ENCODE peak calls at places on chromosomes 3 and 15, in nine cellular contexts. One of them, this sample, is unnamed.

GRCh38 chr3:65449841-65450416 is 588.8 kb downstream of the MAGI1 start:
- DNase-seq in sigmoid colon: no peak
- DNase-seq in DMS153: no peak
- DNase-seq in B cell: no peak
- DNase-seq in mucosa of gallbladder: no peak
- DNase-seq in naive thymus-derived CD4-positive, alpha-beta T cell: no peak
- DNase-seq in KG1: no peak
- DNase-seq in NCI-H748 treated with DMSO at 0.1 percent for 48 hours: no peak
- DNase-seq in T-helper 17 cell: no peak
- DNase-seq in this sample: no peak

GRCh38 chr15:99210334-99210733 is 39.0 kb downstream of the TTC23 start:
- DNase-seq in sigmoid colon: peak
- DNase-seq in DMS153: no peak
- DNase-seq in B cell: no peak
- DNase-seq in mucosa of gallbladder: no peak
- DNase-seq in naive thymus-derived CD4-positive, alpha-beta T cell: no peak
- DNase-seq in KG1: no peak
- DNase-seq in NCI-H748 treated with DMSO at 0.1 percent for 48 hours: no peak
- DNase-seq in T-helper 17 cell: no peak
- DNase-seq in this sample: no peak

GRCh38 chr3:83934208-83935150 is 1024.3 kb upstream of the CADM2 start:
- DNase-seq in sigmoid colon: no peak
- DNase-seq in DMS153: peak
- DNase-seq in B cell: no peak
- DNase-seq in mucosa of gallbladder: no peak
- DNase-seq in naive thymus-derived CD4-positive, alpha-beta T cell: no peak
- DNase-seq in KG1: peak
- DNase-seq in NCI-H748 treated with DMSO at 0.1 percent for 48 hours: peak
- DNase-seq in T-helper 17 cell: no peak
- DNase-seq in this sample: no peak

GRCh38 chr3:169085827-169086226 is 577.7 kb downstream of the MECOM start:
- DNase-seq in sigmoid colon: no peak
- DNase-seq in DMS153: no peak
- DNase-seq in B cell: no peak
- DNase-seq in mucosa of gallbladder: no peak
- DNase-seq in naive thymus-derived CD4-positive, alpha-beta T cell: no peak
- DNase-seq in KG1: no peak
- DNase-seq in NCI-H748 treated with DMSO at 0.1 percent for 48 hours: no peak
- DNase-seq in T-helper 17 cell: no peak
- DNase-seq in this sample: peak

GRCh38 chr15:80709542-80709941 is 14.4 kb downstream of the ABHD17C start:
- DNase-seq in sigmoid colon: no peak
- DNase-seq in DMS153: peak
- DNase-seq in B cell: no peak
- DNase-seq in mucosa of gallbladder: peak
- DNase-seq in naive thymus-derived CD4-positive, alpha-beta T cell: no peak
- DNase-seq in KG1: no peak
- DNase-seq in NCI-H748 treated with DMSO at 0.1 percent for 48 hours: peak
- DNase-seq in T-helper 17 cell: no peak
- DNase-seq in this sample: no peak

GRCh38 chr15:76625267-76625666 is 279.9 kb downstream of the SCAPER start:
- DNase-seq in sigmoid colon: no peak
- DNase-seq in DMS153: no peak
- DNase-seq in B cell: no peak
- DNase-seq in mucosa of gallbladder: no peak
- DNase-seq in naive thymus-derived CD4-positive, alpha-beta T cell: no peak
- DNase-seq in KG1: no peak
- DNase-seq in NCI-H748 treated with DMSO at 0.1 percent for 48 hours: no peak
- DNase-seq in T-helper 17 cell: no peak
- DNase-seq in this sample: no peak

GRCh38 chr3:183448369-183449128 is 20.1 kb upstream of the MCF2L2 start:
- DNase-seq in sigmoid colon: no peak
- DNase-seq in DMS153: no peak
- DNase-seq in B cell: no peak
- DNase-seq in mucosa of gallbladder: no peak
- DNase-seq in naive thymus-derived CD4-positive, alpha-beta T cell: no peak
- DNase-seq in KG1: no peak
- DNase-seq in NCI-H748 treated with DMSO at 0.1 percent for 48 hours: no peak
- DNase-seq in T-helper 17 cell: no peak
- DNase-seq in this sample: no peak

GRCh38 chr3:103085465-103085864 is 650.6 kb downstream of the ZPLD1 start:
- DNase-seq in sigmoid colon: no peak
- DNase-seq in DMS153: no peak
- DNase-seq in B cell: no peak
- DNase-seq in mucosa of gallbladder: peak
- DNase-seq in naive thymus-derived CD4-positive, alpha-beta T cell: no peak
- DNase-seq in KG1: no peak
- DNase-seq in NCI-H748 treated with DMSO at 0.1 percent for 48 hours: no peak
- DNase-seq in T-helper 17 cell: no peak
- DNase-seq in this sample: no peak

GRCh38 chr3:153595186-153595815 is 433.3 kb downstream of the RAP2B start:
- DNase-seq in sigmoid colon: no peak
- DNase-seq in DMS153: no peak
- DNase-seq in B cell: no peak
- DNase-seq in mucosa of gallbladder: no peak
- DNase-seq in naive thymus-derived CD4-positive, alpha-beta T cell: peak
- DNase-seq in KG1: no peak
- DNase-seq in NCI-H748 treated with DMSO at 0.1 percent for 48 hours: peak
- DNase-seq in T-helper 17 cell: no peak
- DNase-seq in this sample: peak

GRCh38 chr3:51353566-51354140 is 31.4 kb upstream of the MANF start:
- DNase-seq in sigmoid colon: peak
- DNase-seq in DMS153: no peak
- DNase-seq in B cell: no peak
- DNase-seq in mucosa of gallbladder: no peak
- DNase-seq in naive thymus-derived CD4-positive, alpha-beta T cell: no peak
- DNase-seq in KG1: no peak
- DNase-seq in NCI-H748 treated with DMSO at 0.1 percent for 48 hours: no peak
- DNase-seq in T-helper 17 cell: no peak
- DNase-seq in this sample: no peak

GRCh38 chr15:29268706-29269484 is 727 bp downstream of the NSMCE3 start:
- DNase-seq in sigmoid colon: peak
- DNase-seq in DMS153: no peak
- DNase-seq in B cell: peak
- DNase-seq in mucosa of gallbladder: peak
- DNase-seq in naive thymus-derived CD4-positive, alpha-beta T cell: no peak
- DNase-seq in KG1: no peak
- DNase-seq in NCI-H748 treated with DMSO at 0.1 percent for 48 hours: no peak
- DNase-seq in T-helper 17 cell: peak
- DNase-seq in this sample: no peak

GRCh38 chr15:78212546-78213424 is 21.6 kb downstream of the ACSBG1 start:
- DNase-seq in sigmoid colon: peak
- DNase-seq in DMS153: no peak
- DNase-seq in B cell: no peak
- DNase-seq in mucosa of gallbladder: peak
- DNase-seq in naive thymus-derived CD4-positive, alpha-beta T cell: no peak
- DNase-seq in KG1: no peak
- DNase-seq in NCI-H748 treated with DMSO at 0.1 percent for 48 hours: no peak
- DNase-seq in T-helper 17 cell: no peak
- DNase-seq in this sample: peak

GRCh38 chr3:197171481-197172067 is 126.8 kb downstream of the DLG1 start:
- DNase-seq in sigmoid colon: no peak
- DNase-seq in DMS153: no peak
- DNase-seq in B cell: no peak
- DNase-seq in mucosa of gallbladder: no peak
- DNase-seq in naive thymus-derived CD4-positive, alpha-beta T cell: no peak
- DNase-seq in KG1: no peak
- DNase-seq in NCI-H748 treated with DMSO at 0.1 percent for 48 hours: no peak
- DNase-seq in T-helper 17 cell: no peak
- DNase-seq in this sample: no peak

GRCh38 chr3:174419216-174419615 is 439.9 kb upstream of the NAALADL2 start:
- DNase-seq in sigmoid colon: no peak
- DNase-seq in DMS153: no peak
- DNase-seq in B cell: no peak
- DNase-seq in mucosa of gallbladder: no peak
- DNase-seq in naive thymus-derived CD4-positive, alpha-beta T cell: no peak
- DNase-seq in KG1: no peak
- DNase-seq in NCI-H748 treated with DMSO at 0.1 percent for 48 hours: no peak
- DNase-seq in T-helper 17 cell: no peak
- DNase-seq in this sample: no peak

GRCh38 chr15:32718822-32719716 is 1.3 kb downstream of the GREM1 start:
- DNase-seq in sigmoid colon: peak
- DNase-seq in DMS153: no peak
- DNase-seq in B cell: peak
- DNase-seq in mucosa of gallbladder: no peak
- DNase-seq in naive thymus-derived CD4-positive, alpha-beta T cell: no peak
- DNase-seq in KG1: no peak
- DNase-seq in NCI-H748 treated with DMSO at 0.1 percent for 48 hours: no peak
- DNase-seq in T-helper 17 cell: no peak
- DNase-seq in this sample: no peak

GRCh38 chr3:5806192-5806591 is 618.7 kb downstream of the EDEM1 start:
- DNase-seq in sigmoid colon: no peak
- DNase-seq in DMS153: no peak
- DNase-seq in B cell: no peak
- DNase-seq in mucosa of gallbladder: peak
- DNase-seq in naive thymus-derived CD4-positive, alpha-beta T cell: no peak
- DNase-seq in KG1: no peak
- DNase-seq in NCI-H748 treated with DMSO at 0.1 percent for 48 hours: no peak
- DNase-seq in T-helper 17 cell: no peak
- DNase-seq in this sample: no peak

GRCh38 chr3:173983353-173983752 is 585.8 kb downstream of the NLGN1 start:
- DNase-seq in sigmoid colon: no peak
- DNase-seq in DMS153: no peak
- DNase-seq in B cell: no peak
- DNase-seq in mucosa of gallbladder: no peak
- DNase-seq in naive thymus-derived CD4-positive, alpha-beta T cell: no peak
- DNase-seq in KG1: no peak
- DNase-seq in NCI-H748 treated with DMSO at 0.1 percent for 48 hours: no peak
- DNase-seq in T-helper 17 cell: no peak
- DNase-seq in this sample: no peak

GRCh38 chr3:139728414-139728813 is 50.6 kb upstream of the NMNAT3 start:
- DNase-seq in sigmoid colon: no peak
- DNase-seq in DMS153: no peak
- DNase-seq in B cell: no peak
- DNase-seq in mucosa of gallbladder: no peak
- DNase-seq in naive thymus-derived CD4-positive, alpha-beta T cell: no peak
- DNase-seq in KG1: no peak
- DNase-seq in NCI-H748 treated with DMSO at 0.1 percent for 48 hours: no peak
- DNase-seq in T-helper 17 cell: no peak
- DNase-seq in this sample: no peak